ENCODE peak calls at places on chromosomes 6 and 20, in nine cellular contexts. Y is mesendoderm; I is NAMALWA; J is germinal center; M is GM23338; X is psoas muscle; D is effector CD4-positive, alpha-beta T cell; A is fibroblast of the aortic adventitia; O is ACHN. P is an unnamed sample.

GRCh38 chr6:90478789-90479602 is 107.9 kb downstream of the MAP3K7 start:
- DNase-seq in Y (peak), I (peak), J (peak), M (peak), X (peak), D (peak), A (peak), O (peak), P (peak)

GRCh38 chr6:30155522-30156261 is 5.3 kb downstream of the TRIM10 start:
- DNase-seq in Y (no peak), I (no peak), J (no peak), M (no peak), X (no peak), D (no peak), A (peak), O (no peak), P (peak)

GRCh38 chr6:72905705-72906478 is 284.0 kb downstream of the KCNQ5 start:
- DNase-seq in Y (peak), I (no peak), J (no peak), M (no peak), X (no peak), D (no peak), A (no peak), O (no peak), P (no peak)

GRCh38 chr6:130262008-130262407 is 39.3 kb upstream of the SAMD3 start:
- DNase-seq in Y (peak), I (no peak), J (no peak), M (no peak), X (no peak), D (no peak), A (no peak), O (no peak), P (no peak)

GRCh38 chr6:21386744-21387143 is 206.8 kb upstream of the SOX4 start:
- DNase-seq in Y (peak), I (no peak), J (no peak), M (no peak), X (no peak), D (no peak), A (no peak), O (no peak), P (no peak)

GRCh38 chr20:63205896-63206295 is 10.0 kb downstream of the YTHDF1 start:
- DNase-seq in Y (no peak), I (no peak), J (no peak), M (no peak), X (no peak), D (no peak), A (no peak), O (no peak), P (no peak)

GRCh38 chr6:71545905-71546304 is 257.3 kb downstream of the OGFRL1 start:
- DNase-seq in Y (no peak), I (no peak), J (no peak), M (no peak), X (no peak), D (no peak), A (no peak), O (no peak), P (no peak)

GRCh38 chr6:30325873-30326445 is 768 bp upstream of the TRIM39 start:
- DNase-seq in Y (peak), I (peak), J (no peak), M (peak), X (peak), D (no peak), A (peak), O (no peak), P (peak)

GRCh38 chr20:25250508-25250907 is 2.6 kb downstream of the PYGB start:
- DNase-seq in Y (no peak), I (no peak), J (no peak), M (no peak), X (no peak), D (no peak), A (no peak), O (no peak), P (no peak)

GRCh38 chr6:108164815-108165706 is 761 bp upstream of the NR2E1 start:
- DNase-seq in Y (no peak), I (no peak), J (no peak), M (peak), X (no peak), D (no peak), A (no peak), O (no peak), P (no peak)

GRCh38 chr6:148509789-148510581 is 167.3 kb downstream of the SASH1 start:
- DNase-seq in Y (peak), I (peak), J (no peak), M (no peak), X (peak), D (no peak), A (peak), O (no peak), P (peak)

GRCh38 chr6:113632220-113632864 is 224.8 kb upstream of the MARCKS start:
- DNase-seq in Y (peak), I (peak), J (peak), M (no peak), X (peak), D (no peak), A (peak), O (peak), P (peak)

GRCh38 chr6:41723178-41723935 is 12.1 kb downstream of the TFEB start:
- DNase-seq in Y (peak), I (peak), J (peak), M (peak), X (peak), D (no peak), A (peak), O (peak), P (peak)

GRCh38 chr6:139962663-139963314 is 588.3 kb upstream of the CITED2 start:
- DNase-seq in Y (no peak), I (peak), J (no peak), M (no peak), X (no peak), D (no peak), A (no peak), O (no peak), P (no peak)

GRCh38 chr20:57964011-57964862 is 254.4 kb upstream of the PMEPA1 start:
- DNase-seq in Y (no peak), I (no peak), J (no peak), M (no peak), X (peak), D (no peak), A (no peak), O (no peak), P (no peak)

GRCh38 chr6:66159937-66160336 is 452.9 kb upstream of the EYS start:
- DNase-seq in Y (no peak), I (no peak), J (no peak), M (no peak), X (no peak), D (no peak), A (no peak), O (no peak), P (no peak)

GRCh38 chr6:16546851-16547250 is 214.4 kb downstream of the ATXN1 start:
- DNase-seq in Y (no peak), I (no peak), J (no peak), M (no peak), X (no peak), D (no peak), A (no peak), O (no peak), P (no peak)

GRCh38 chr6:2770171-2770570 is 5.0 kb downstream of the WRNIP1 start:
- DNase-seq in Y (no peak), I (no peak), J (no peak), M (peak), X (peak), D (no peak), A (no peak), O (no peak), P (no peak)

GRCh38 chr20:3172933-3173581 is at the start of gene LZTS3:
- DNase-seq in Y (peak), I (peak), J (peak), M (peak), X (peak), D (peak), A (peak), O (peak), P (peak)

GRCh38 chr20:17771206-17772004 is 71.6 kb downstream of the BANF2 start:
- DNase-seq in Y (peak), I (no peak), J (no peak), M (no peak), X (no peak), D (no peak), A (no peak), O (no peak), P (no peak)

GRCh38 chr6:158611039-158611438 is 33.5 kb downstream of the DYNLT1 start:
- DNase-seq in Y (no peak), I (no peak), J (no peak), M (no peak), X (no peak), D (no peak), A (no peak), O (no peak), P (no peak)

GRCh38 chr6:38632490-38632889 is 7.2 kb downstream of the BTBD9 start:
- DNase-seq in Y (no peak), I (no peak), J (no peak), M (no peak), X (no peak), D (no peak), A (no peak), O (no peak), P (peak)

GRCh38 chr6:1636971-1637871 is 27.5 kb downstream of the FOXC1 start:
- DNase-seq in Y (no peak), I (peak), J (peak), M (no peak), X (no peak), D (no peak), A (no peak), O (no peak), P (no peak)

GRCh38 chr6:7234547-7234946 is 78.5 kb downstream of the SSR1 start:
- DNase-seq in Y (no peak), I (no peak), J (no peak), M (no peak), X (no peak), D (no peak), A (no peak), O (no peak), P (no peak)

GRCh38 chr20:63884506-63885263 is 10.2 kb upstream of the DNAJC5 start:
- DNase-seq in Y (no peak), I (no peak), J (no peak), M (no peak), X (peak), D (no peak), A (no peak), O (no peak), P (no peak)

GRCh38 chr20:50041238-50041915 is 58.6 kb downstream of the SNAI1 start:
- DNase-seq in Y (no peak), I (peak), J (peak), M (no peak), X (no peak), D (no peak), A (no peak), O (no peak), P (no peak)

GRCh38 chr20:19583532-19584175 is 174.4 kb upstream of the RIN2 start:
- DNase-seq in Y (peak), I (peak), J (peak), M (peak), X (peak), D (no peak), A (peak), O (peak), P (peak)

GRCh38 chr6:46756469-46757205 is 9.9 kb downstream of the ANKRD66 start:
- DNase-seq in Y (peak), I (no peak), J (no peak), M (peak), X (no peak), D (no peak), A (peak), O (no peak), P (peak)

GRCh38 chr20:17833036-17833674 is 133.4 kb downstream of the BANF2 start:
- DNase-seq in Y (no peak), I (no peak), J (no peak), M (no peak), X (no peak), D (no peak), A (peak), O (no peak), P (peak)

GRCh38 chr6:169866668-169867521 is 115.5 kb downstream of the ERMARD start:
- DNase-seq in Y (no peak), I (no peak), J (no peak), M (no peak), X (no peak), D (no peak), A (no peak), O (no peak), P (no peak)

GRCh38 chr6:89290401-89291155 is 24.5 kb downstream of the GABRR2 start:
- DNase-seq in Y (no peak), I (no peak), J (no peak), M (no peak), X (no peak), D (no peak), A (no peak), O (no peak), P (no peak)

GRCh38 chr6:26322645-26323482 is 42.1 kb upstream of the BTN3A2 start:
- DNase-seq in Y (peak), I (peak), J (peak), M (peak), X (no peak), D (peak), A (peak), O (peak), P (peak)

P was measured in ELR.